ENCODE peak calls at places on chromosomes 13 and 19, in nine cellular contexts. One of them, this sample, is unnamed.

GRCh38 chr19:5398693-5399057 is 56.5 kb upstream of the ZNRF4 start:
- DNase-seq in lower lobe of right lung: no peak
- DNase-seq in neural progenitor cell: no peak
- DNase-seq in IMR-90: no peak
- DNase-seq in progenitor cell of endocrine pancreas: no peak
- DNase-seq in AG04450: no peak
- DNase-seq in RWPE1: no peak
- DNase-seq in uterus: no peak
- DNase-seq in choroid plexus epithelial cell: no peak
- DNase-seq in this sample: no peak

GRCh38 chr19:57559008-57559403 is 657 bp downstream of the ZNF550 start:
- DNase-seq in choroid plexus epithelial cell: peak
- DNase-seq in RWPE1: peak
- DNase-seq in IMR-90: no peak
- DNase-seq in AG04450: no peak
- DNase-seq in lower lobe of right lung: peak
- DNase-seq in neural progenitor cell: peak
- DNase-seq in uterus: no peak
- DNase-seq in progenitor cell of endocrine pancreas: no peak
- DNase-seq in this sample: peak

GRCh38 chr13:91228083-91228482 is 119.4 kb upstream of the MIR17HG start:
- DNase-seq in uterus: no peak
- DNase-seq in choroid plexus epithelial cell: no peak
- DNase-seq in RWPE1: no peak
- DNase-seq in AG04450: no peak
- DNase-seq in progenitor cell of endocrine pancreas: no peak
- DNase-seq in neural progenitor cell: no peak
- DNase-seq in lower lobe of right lung: no peak
- DNase-seq in IMR-90: no peak
- DNase-seq in this sample: no peak

GRCh38 chr19:623974-624373 is 9.4 kb downstream of the POLRMT start:
- DNase-seq in neural progenitor cell: peak
- DNase-seq in uterus: no peak
- DNase-seq in progenitor cell of endocrine pancreas: no peak
- DNase-seq in choroid plexus epithelial cell: peak
- DNase-seq in AG04450: peak
- DNase-seq in RWPE1: no peak
- DNase-seq in IMR-90: peak
- DNase-seq in lower lobe of right lung: no peak
- DNase-seq in this sample: no peak

GRCh38 chr13:40386586-40386985 is 279.9 kb downstream of the FOXO1 start:
- DNase-seq in lower lobe of right lung: no peak
- DNase-seq in IMR-90: no peak
- DNase-seq in progenitor cell of endocrine pancreas: no peak
- DNase-seq in uterus: no peak
- DNase-seq in RWPE1: no peak
- DNase-seq in choroid plexus epithelial cell: no peak
- DNase-seq in AG04450: no peak
- DNase-seq in neural progenitor cell: no peak
- DNase-seq in this sample: no peak

GRCh38 chr13:29621401-29621800 is 25.9 kb upstream of the SLC7A1 start:
- DNase-seq in uterus: no peak
- DNase-seq in AG04450: no peak
- DNase-seq in lower lobe of right lung: no peak
- DNase-seq in IMR-90: peak
- DNase-seq in choroid plexus epithelial cell: peak
- DNase-seq in neural progenitor cell: no peak
- DNase-seq in RWPE1: no peak
- DNase-seq in progenitor cell of endocrine pancreas: no peak
- DNase-seq in this sample: no peak

GRCh38 chr13:106566682-106567420 is 1.1 kb downstream of the ARGLU1 start:
- DNase-seq in IMR-90: peak
- DNase-seq in lower lobe of right lung: peak
- DNase-seq in progenitor cell of endocrine pancreas: peak
- DNase-seq in RWPE1: peak
- DNase-seq in choroid plexus epithelial cell: peak
- DNase-seq in uterus: peak
- DNase-seq in neural progenitor cell: peak
- DNase-seq in AG04450: no peak
- DNase-seq in this sample: peak

GRCh38 chr13:47256618-47257017 is 359.8 kb upstream of the HTR2A start:
- DNase-seq in uterus: no peak
- DNase-seq in progenitor cell of endocrine pancreas: no peak
- DNase-seq in choroid plexus epithelial cell: peak
- DNase-seq in lower lobe of right lung: no peak
- DNase-seq in IMR-90: peak
- DNase-seq in neural progenitor cell: no peak
- DNase-seq in AG04450: peak
- DNase-seq in RWPE1: peak
- DNase-seq in this sample: no peak

GRCh38 chr19:4232614-4233281 is 3.4 kb downstream of the EBI3 start:
- DNase-seq in neural progenitor cell: no peak
- DNase-seq in progenitor cell of endocrine pancreas: no peak
- DNase-seq in uterus: no peak
- DNase-seq in AG04450: no peak
- DNase-seq in IMR-90: no peak
- DNase-seq in choroid plexus epithelial cell: no peak
- DNase-seq in RWPE1: no peak
- DNase-seq in lower lobe of right lung: no peak
- DNase-seq in this sample: no peak

GRCh38 chr19:48069435-48069834 is 25.6 kb upstream of the CABP5 start:
- DNase-seq in lower lobe of right lung: no peak
- DNase-seq in uterus: no peak
- DNase-seq in AG04450: no peak
- DNase-seq in RWPE1: no peak
- DNase-seq in neural progenitor cell: no peak
- DNase-seq in progenitor cell of endocrine pancreas: no peak
- DNase-seq in choroid plexus epithelial cell: no peak
- DNase-seq in IMR-90: no peak
- DNase-seq in this sample: no peak
- TF ChIP-seq CTCF in lower lobe of right lung: no peak
- TF ChIP-seq CTCF in uterus: no peak
- TF ChIP-seq CTCF in AG04450: no peak
- TF ChIP-seq CTCF in RWPE1: no peak
- TF ChIP-seq CTCF in neural progenitor cell: peak
- TF ChIP-seq CTCF in progenitor cell of endocrine pancreas: peak
- TF ChIP-seq CTCF in choroid plexus epithelial cell: peak
- TF ChIP-seq CTCF in IMR-90: no peak
- TF ChIP-seq CTCF in this sample: no peak

GRCh38 chr13:99200433-99201167 is at the start of gene UBAC2:
- DNase-seq in progenitor cell of endocrine pancreas: peak
- DNase-seq in neural progenitor cell: peak
- DNase-seq in IMR-90: peak
- DNase-seq in choroid plexus epithelial cell: peak
- DNase-seq in lower lobe of right lung: peak
- DNase-seq in RWPE1: peak
- DNase-seq in AG04450: peak
- DNase-seq in uterus: peak
- DNase-seq in this sample: peak
- TF ChIP-seq CTCF in progenitor cell of endocrine pancreas: no peak
- TF ChIP-seq CTCF in neural progenitor cell: no peak
- TF ChIP-seq CTCF in IMR-90: no peak
- TF ChIP-seq CTCF in choroid plexus epithelial cell: peak
- TF ChIP-seq CTCF in lower lobe of right lung: no peak
- TF ChIP-seq CTCF in RWPE1: no peak
- TF ChIP-seq CTCF in AG04450: peak
- TF ChIP-seq CTCF in uterus: peak
- TF ChIP-seq CTCF in this sample: no peak

GRCh38 chr13:36086117-36086516 is 45.1 kb downstream of the DCLK1 start:
- DNase-seq in uterus: no peak
- DNase-seq in AG04450: no peak
- DNase-seq in IMR-90: no peak
- DNase-seq in RWPE1: no peak
- DNase-seq in choroid plexus epithelial cell: no peak
- DNase-seq in neural progenitor cell: peak
- DNase-seq in lower lobe of right lung: no peak
- DNase-seq in progenitor cell of endocrine pancreas: peak
- DNase-seq in this sample: no peak
- TF ChIP-seq CTCF in uterus: no peak
- TF ChIP-seq CTCF in AG04450: no peak
- TF ChIP-seq CTCF in IMR-90: no peak
- TF ChIP-seq CTCF in RWPE1: no peak
- TF ChIP-seq CTCF in choroid plexus epithelial cell: no peak
- TF ChIP-seq CTCF in neural progenitor cell: peak
- TF ChIP-seq CTCF in lower lobe of right lung: no peak
- TF ChIP-seq CTCF in progenitor cell of endocrine pancreas: peak
- TF ChIP-seq CTCF in this sample: no peak

GRCh38 chr19:36483653-36484052 is 5.7 kb downstream of the ZNF566 start:
- DNase-seq in IMR-90: no peak
- DNase-seq in AG04450: no peak
- DNase-seq in choroid plexus epithelial cell: no peak
- DNase-seq in neural progenitor cell: no peak
- DNase-seq in lower lobe of right lung: no peak
- DNase-seq in progenitor cell of endocrine pancreas: no peak
- DNase-seq in uterus: no peak
- DNase-seq in RWPE1: no peak
- DNase-seq in this sample: no peak

GRCh38 chr19:36489139-36489919 is at the start of gene ZNF566:
- DNase-seq in IMR-90: peak
- DNase-seq in lower lobe of right lung: peak
- DNase-seq in RWPE1: peak
- DNase-seq in choroid plexus epithelial cell: peak
- DNase-seq in AG04450: peak
- DNase-seq in progenitor cell of endocrine pancreas: peak
- DNase-seq in uterus: peak
- DNase-seq in neural progenitor cell: peak
- DNase-seq in this sample: peak

GRCh38 chr19:36489920-36490415 is 607 bp upstream of the ZNF566 start:
- DNase-seq in choroid plexus epithelial cell: peak
- DNase-seq in IMR-90: peak
- DNase-seq in RWPE1: peak
- DNase-seq in neural progenitor cell: peak
- DNase-seq in progenitor cell of endocrine pancreas: no peak
- DNase-seq in uterus: peak
- DNase-seq in lower lobe of right lung: peak
- DNase-seq in AG04450: peak
- DNase-seq in this sample: peak

GRCh38 chr19:36488118-36488815 is 1.1 kb downstream of the ZNF566 start:
- DNase-seq in uterus: no peak
- DNase-seq in neural progenitor cell: no peak
- DNase-seq in AG04450: no peak
- DNase-seq in IMR-90: peak
- DNase-seq in choroid plexus epithelial cell: no peak
- DNase-seq in progenitor cell of endocrine pancreas: no peak
- DNase-seq in RWPE1: no peak
- DNase-seq in lower lobe of right lung: no peak
- DNase-seq in this sample: no peak

DNA sequence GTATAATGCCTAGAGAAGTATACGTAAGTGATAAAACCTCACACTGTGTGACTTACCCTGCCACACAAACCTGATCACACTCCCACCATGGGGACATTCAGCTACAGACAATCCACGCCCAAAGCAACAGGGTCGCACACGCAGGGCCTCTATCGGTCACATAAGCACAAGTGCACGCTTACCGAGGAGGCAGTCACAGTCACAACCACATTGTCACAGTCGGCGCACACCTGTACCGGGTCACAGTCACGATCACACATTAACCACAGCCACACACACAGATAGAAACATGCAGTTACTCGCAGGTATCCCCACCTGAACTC is 584 bp downstream of the ZNF566 start:
- DNase-seq in progenitor cell of endocrine pancreas: no peak
- DNase-seq in IMR-90: no peak
- DNase-seq in lower lobe of right lung: no peak
- DNase-seq in choroid plexus epithelial cell: no peak
- DNase-seq in RWPE1: no peak
- DNase-seq in neural progenitor cell: peak
- DNase-seq in uterus: no peak
- DNase-seq in AG04450: no peak
- DNase-seq in this sample: peak
- TF ChIP-seq CTCF in progenitor cell of endocrine pancreas: peak
- TF ChIP-seq CTCF in IMR-90: no peak
- TF ChIP-seq CTCF in lower lobe of right lung: no peak
- TF ChIP-seq CTCF in choroid plexus epithelial cell: no peak
- TF ChIP-seq CTCF in RWPE1: no peak
- TF ChIP-seq CTCF in neural progenitor cell: no peak
- TF ChIP-seq CTCF in uterus: no peak
- TF ChIP-seq CTCF in AG04450: no peak
- TF ChIP-seq CTCF in this sample: no peak

GRCh38 chr19:10861118-10861651 is 10.2 kb upstream of the CARM1 start:
- DNase-seq in AG04450: no peak
- DNase-seq in uterus: no peak
- DNase-seq in IMR-90: no peak
- DNase-seq in lower lobe of right lung: peak
- DNase-seq in choroid plexus epithelial cell: peak
- DNase-seq in neural progenitor cell: peak
- DNase-seq in RWPE1: no peak
- DNase-seq in progenitor cell of endocrine pancreas: no peak
- DNase-seq in this sample: peak
- TF ChIP-seq CTCF in AG04450: peak
- TF ChIP-seq CTCF in uterus: no peak
- TF ChIP-seq CTCF in IMR-90: peak
- TF ChIP-seq CTCF in lower lobe of right lung: peak
- TF ChIP-seq CTCF in choroid plexus epithelial cell: peak
- TF ChIP-seq CTCF in neural progenitor cell: peak
- TF ChIP-seq CTCF in RWPE1: no peak
- TF ChIP-seq CTCF in progenitor cell of endocrine pancreas: peak
- TF ChIP-seq CTCF in this sample: peak

DNA sequence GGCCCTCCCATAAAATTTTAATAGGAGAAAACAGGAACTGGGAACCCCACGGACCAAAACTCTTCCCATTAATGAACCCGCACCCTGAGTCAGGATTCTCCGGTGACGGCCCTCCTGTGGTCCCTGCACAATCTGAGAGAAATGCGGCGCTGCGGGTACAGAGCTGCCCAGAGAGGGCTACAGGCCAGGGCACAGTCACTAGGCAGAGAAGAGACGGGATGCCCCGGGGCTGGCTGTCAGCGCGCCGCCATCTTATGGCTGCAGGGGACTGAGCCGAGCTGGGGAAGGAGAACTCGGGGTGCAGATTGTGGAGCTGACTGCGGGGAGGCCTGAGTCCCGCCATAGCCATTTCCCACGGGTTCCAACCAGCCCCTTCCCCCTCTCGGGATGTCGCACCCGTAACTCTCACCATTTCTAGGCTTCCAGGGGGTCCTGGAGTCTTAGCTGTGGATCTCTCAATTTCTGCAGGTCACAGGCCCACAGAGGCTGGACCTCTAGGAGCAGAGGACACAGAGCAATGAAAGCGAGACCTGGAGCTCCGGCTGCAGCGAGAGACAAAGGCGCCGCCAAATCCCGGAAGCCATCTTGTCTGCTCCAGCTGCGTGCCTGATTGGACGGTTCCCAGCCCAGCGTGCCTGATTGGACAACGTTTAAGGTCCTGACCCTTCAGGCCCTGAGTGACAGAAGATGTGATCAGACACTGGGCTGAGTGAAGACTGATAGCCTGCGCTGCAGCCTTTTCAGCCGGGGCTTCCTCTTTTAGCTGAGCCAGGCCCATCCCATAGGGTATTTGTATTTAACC is at the start of gene ZNF675:
- DNase-seq in neural progenitor cell: peak
- DNase-seq in AG04450: peak
- DNase-seq in uterus: peak
- DNase-seq in progenitor cell of endocrine pancreas: peak
- DNase-seq in IMR-90: peak
- DNase-seq in choroid plexus epithelial cell: peak
- DNase-seq in RWPE1: peak
- DNase-seq in lower lobe of right lung: peak
- DNase-seq in this sample: peak
- TF ChIP-seq CTCF in neural progenitor cell: no peak
- TF ChIP-seq CTCF in AG04450: peak
- TF ChIP-seq CTCF in uterus: no peak
- TF ChIP-seq CTCF in progenitor cell of endocrine pancreas: no peak
- TF ChIP-seq CTCF in IMR-90: peak
- TF ChIP-seq CTCF in choroid plexus epithelial cell: no peak
- TF ChIP-seq CTCF in RWPE1: no peak
- TF ChIP-seq CTCF in lower lobe of right lung: no peak
- TF ChIP-seq CTCF in this sample: no peak

GRCh38 chr13:63403726-63404125 is 1988.1 kb upstream of the PCDH20 start:
- DNase-seq in uterus: no peak
- DNase-seq in lower lobe of right lung: no peak
- DNase-seq in choroid plexus epithelial cell: no peak
- DNase-seq in progenitor cell of endocrine pancreas: no peak
- DNase-seq in RWPE1: no peak
- DNase-seq in neural progenitor cell: no peak
- DNase-seq in IMR-90: no peak
- DNase-seq in AG04450: no peak
- DNase-seq in this sample: no peak
- TF ChIP-seq CTCF in uterus: no peak
- TF ChIP-seq CTCF in lower lobe of right lung: no peak
- TF ChIP-seq CTCF in choroid plexus epithelial cell: no peak
- TF ChIP-seq CTCF in progenitor cell of endocrine pancreas: no peak
- TF ChIP-seq CTCF in RWPE1: no peak
- TF ChIP-seq CTCF in neural progenitor cell: no peak
- TF ChIP-seq CTCF in IMR-90: no peak
- TF ChIP-seq CTCF in AG04450: no peak
- TF ChIP-seq CTCF in this sample: no peak